ENCODE peak calls at places on chromosomes 6 and 20, in six cellular contexts. C is GM13977, Q is right lobe of liver, K is thyroid gland, F is kidney epithelial cell, X is A549. Z is an unnamed sample.
A peak's percentile ranks its signal among the peaks of the same experiment; 100 is the strongest.

GRCh38 chr6:470051-470900 is 78.7 kb downstream of the IRF4 start:
- DNase-seq in Q (no peak), X (no peak), C (no peak), K (no peak), F (no peak), Z (no peak)

GRCh38 chr6:43355862-43356590 is 13.4 kb downstream of the ZNF318 start:
- DNase-seq in Q (no peak), F (no peak), X (peak; percentile 20), C (no peak), K (no peak), Z (peak; percentile 19)

GRCh38 chr6:148501178-148501590 is 158.5 kb downstream of the SASH1 start:
- DNase-seq in F (no peak), K (no peak), C (no peak), Q (no peak), X (peak; percentile 6), Z (no peak)

GRCh38 chr6:106513813-106514212 is 115.5 kb downstream of the RTN4IP1 start:
- DNase-seq in Q (no peak), X (no peak), F (no peak), C (peak; percentile 15), K (no peak), Z (no peak)

GRCh38 chr20:10603378-10603777 is 70.4 kb downstream of the JAG1 start:
- DNase-seq in Q (no peak), C (no peak), F (no peak), K (no peak), X (no peak), Z (no peak)

GRCh38 chr20:8129211-8129986 is 2.7 kb upstream of the PLCB1 start:
- DNase-seq in F (no peak), X (no peak), Q (no peak), K (no peak), C (no peak), Z (no peak)

GRCh38 chr6:89299451-89299850 is 15.6 kb downstream of the GABRR2 start:
- DNase-seq in F (no peak), C (no peak), K (no peak), X (peak; percentile 32), Q (no peak), Z (peak; percentile 32)

GRCh38 chr6:113995632-113996031 is 24.7 kb upstream of the HDAC2 start:
- DNase-seq in F (peak; percentile 87), Q (no peak), C (no peak), K (peak; percentile 77), X (peak; percentile 58), Z (no peak)

GRCh38 chr6:27157461-27158315 is 89.8 kb upstream of the PRSS16 start:
- DNase-seq in F (no peak), Q (no peak), X (peak; percentile 87), K (peak; percentile 58), C (no peak), Z (peak; percentile 79)

GRCh38 chr6:141309295-141309694 is 823.4 kb upstream of the GJE1 start:
- DNase-seq in C (no peak), Q (no peak), K (no peak), X (no peak), F (no peak), Z (no peak)

GRCh38 chr20:38676576-38676975 is 47.7 kb upstream of the SLC32A1 start:
- DNase-seq in C (no peak), Q (no peak), K (no peak), X (no peak), F (no peak), Z (no peak)

GRCh38 chr6:30396833-30397479 is 52.0 kb downstream of the RPP21 start:
- DNase-seq in X (peak; percentile 57), C (peak; percentile 81), Q (peak; percentile 82), K (peak; percentile 82), F (peak; percentile 1), Z (peak; percentile 93)

GRCh38 chr6:42339991-42340401 is 111.7 kb downstream of the TRERF1 start:
- DNase-seq in X (no peak), Q (no peak), F (no peak), K (no peak), C (peak; percentile 73), Z (no peak)

GRCh38 chr6:165451845-165452244 is 142.4 kb upstream of the C6orf118 start:
- DNase-seq in C (no peak), F (no peak), Q (no peak), X (no peak), K (no peak), Z (no peak)

GRCh38 chr20:15547109-15547508 is 1026.1 kb downstream of the KIF16B start:
- DNase-seq in C (no peak), F (no peak), X (no peak), Q (no peak), K (no peak), Z (no peak)

GRCh38 chr6:45808041-45808440 is 207.6 kb downstream of the CLIC5 start:
- DNase-seq in K (no peak), X (no peak), F (no peak), Q (no peak), C (no peak), Z (no peak)

GRCh38 chr20:18750735-18751134 is 62.8 kb upstream of the SCP2D1 start:
- DNase-seq in X (no peak), F (no peak), C (no peak), Q (no peak), K (no peak), Z (no peak)

GRCh38 chr20:58374906-58375760 is 13.9 kb upstream of the VAPB start:
- DNase-seq in Q (no peak), F (no peak), K (no peak), X (no peak), C (no peak), Z (no peak)

GRCh38 chr20:58340853-58341252 is 31.3 kb downstream of the RAB22A start:
- DNase-seq in X (peak; percentile 13), C (no peak), Q (no peak), F (no peak), K (no peak), Z (no peak)

GRCh38 chr20:36916199-36916598 is 35.3 kb downstream of the SAMHD1 start:
- DNase-seq in C (no peak), K (no peak), X (no peak), F (no peak), Q (no peak), Z (no peak)

GRCh38 chr20:48831702-48832422 is 4.1 kb upstream of the PREX1 start:
- DNase-seq in F (no peak), C (no peak), K (peak; percentile 83), X (peak; percentile 76), Q (no peak), Z (peak; percentile 44)

GRCh38 chr20:34016736-34017135 is 23.0 kb downstream of the RALY start:
- DNase-seq in F (no peak), C (no peak), K (no peak), X (no peak), Q (peak; percentile 78), Z (peak; percentile 34)

GRCh38 chr6:148177589-148178233 is 164.9 kb upstream of the SASH1 start:
- DNase-seq in K (peak; percentile 74), F (no peak), C (peak; percentile 50), Q (peak; percentile 61), X (peak; percentile 63), Z (peak; percentile 57)

GRCh38 chr6:113586413-113586812 is 270.7 kb upstream of the MARCKS start:
- DNase-seq in C (no peak), Q (no peak), K (no peak), X (no peak), F (no peak), Z (no peak)

GRCh38 chr6:77326029-77326428 is 137.3 kb downstream of the HTR1B start:
- DNase-seq in F (no peak), K (no peak), C (no peak), X (no peak), Q (no peak), Z (no peak)

GRCh38 chr20:46713957-46714834 is 4.7 kb downstream of the SLC2A10 start:
- DNase-seq in C (no peak), K (no peak), Q (peak; percentile 65), F (no peak), X (no peak), Z (no peak)

GRCh38 chr20:46717818-46718541 is 8.5 kb downstream of the SLC2A10 start:
- DNase-seq in C (no peak), Q (no peak), F (no peak), X (no peak), K (peak; percentile 25), Z (no peak)

GRCh38 chr20:46720019-46720418 is 10.6 kb downstream of the SLC2A10 start:
- DNase-seq in F (no peak), K (peak; percentile 65), C (no peak), Q (no peak), X (no peak), Z (no peak)

GRCh38 chr20:46712056-46712636 is 2.7 kb downstream of the SLC2A10 start:
- DNase-seq in X (no peak), Q (no peak), C (no peak), F (no peak), K (no peak), Z (no peak)

DNA sequence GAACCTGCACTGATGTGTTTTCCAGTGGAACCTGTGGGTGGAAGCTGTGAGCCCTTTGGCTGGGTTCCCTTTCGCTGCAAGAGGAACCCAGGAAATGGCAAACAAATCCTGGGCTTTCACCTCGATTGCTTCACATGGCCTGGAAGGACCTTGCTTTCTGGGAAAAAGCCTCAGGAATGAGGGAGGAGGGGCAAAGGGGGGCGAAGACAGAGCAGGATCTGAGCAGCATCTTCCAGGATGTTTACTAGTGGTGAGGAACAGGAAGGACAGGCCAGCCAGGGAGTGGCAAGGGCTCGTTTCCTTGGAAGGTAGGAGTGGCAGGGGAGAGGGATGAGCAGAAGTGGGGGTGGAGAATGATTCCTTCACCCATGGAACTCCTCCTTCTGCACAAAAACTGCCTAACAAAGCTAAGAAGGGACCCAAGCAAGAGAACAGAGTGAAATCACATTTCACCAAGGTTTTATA is 5.9 kb downstream of the SLC2A10 start:
- DNase-seq in Q (peak; percentile 86), X (peak; percentile 81), F (no peak), K (peak; percentile 46), C (no peak), Z (peak; percentile 20)
- TF ChIP-seq CTCF in Q (peak; percentile 24), X (no peak), F (no peak), K (peak; percentile 10), C (no peak), Z (no peak)

DNA sequence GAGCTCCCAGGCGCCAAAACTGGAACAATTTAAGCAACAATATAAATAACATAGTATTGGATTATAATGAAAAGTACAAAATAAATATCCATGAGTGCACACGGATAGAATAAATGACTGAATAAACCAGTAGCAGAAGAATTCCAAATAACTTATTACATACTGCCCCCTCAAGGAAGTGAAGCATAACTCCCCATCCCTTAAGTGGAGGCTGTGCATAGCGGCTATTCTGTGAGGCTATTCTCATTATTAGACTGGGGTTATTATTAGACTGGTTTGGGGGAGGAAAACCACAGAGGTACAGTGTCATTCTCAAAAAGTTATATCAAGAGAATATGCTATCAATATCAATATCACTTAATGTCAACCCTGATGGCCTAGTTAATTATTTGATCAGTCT is 94.4 kb upstream of the SIRPA start:
- DNase-seq in K (no peak), C (peak; percentile 50), Q (no peak), F (no peak), X (peak; percentile 56), Z (no peak)
- TF ChIP-seq CTCF in K (no peak), C (peak; percentile 43), Q (peak; percentile 31), F (peak; percentile 44), X (peak; percentile 64), Z (no peak)

GRCh38 chr20:54197621-54198604 is 10.0 kb upstream of the PFDN4 start:
- DNase-seq in Q (peak; percentile 53), X (peak; percentile 89), C (no peak), K (no peak), F (no peak), Z (peak; percentile 74)
- TF ChIP-seq CTCF in Q (peak; percentile 37), X (peak; percentile 90), C (no peak), K (peak; percentile 57), F (peak; percentile 48), Z (peak; percentile 60)

DNA sequence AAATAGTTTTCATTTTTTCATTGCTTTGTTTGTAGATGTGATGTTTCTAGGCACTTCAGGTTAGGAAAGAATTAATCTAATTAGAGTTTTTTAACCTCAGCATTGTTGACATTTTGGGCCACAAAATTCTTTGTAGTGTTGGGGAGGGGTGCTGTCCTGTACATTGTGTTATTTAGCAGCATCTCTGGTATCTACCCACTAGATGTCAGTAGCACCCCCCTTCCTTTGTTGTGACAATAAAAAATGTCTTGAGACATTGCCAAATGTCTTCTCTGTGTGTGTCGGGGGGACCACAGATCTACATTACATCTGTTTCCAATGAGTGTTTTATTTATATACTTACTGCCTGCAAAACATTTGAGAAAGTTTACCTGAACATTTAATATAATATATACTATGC is 45.6 kb downstream of the EYA4 start:
- DNase-seq in C (peak; percentile 11), X (peak; percentile 39), Q (no peak), F (no peak), K (no peak), Z (peak; percentile 39)
- TF ChIP-seq CTCF in C (peak; percentile 36), X (peak; percentile 42), Q (peak; percentile 36), F (peak; percentile 56), K (no peak), Z (peak; percentile 47)

Z was measured in Calu3.